ENCODE peak calls at places on chromosomes 6 and 20, in nine cellular contexts. One of them, this sample, is unnamed.

GRCh38 chr20:61387961-61388360 is 135.9 kb downstream of the CDH4 start:
- DNase-seq in transverse colon: no peak
- DNase-seq in brain microvascular endothelial cell: no peak
- DNase-seq in GM06990: no peak
- DNase-seq in bronchial epithelial cell: no peak
- DNase-seq in pancreas: no peak
- DNase-seq in cardiac fibroblast: no peak
- DNase-seq in Panc1: no peak
- DNase-seq in left lung: no peak
- DNase-seq in this sample: no peak

GRCh38 chr20:3436864-3437574 is 29.6 kb upstream of the DNAAF9 start:
- DNase-seq in transverse colon: no peak
- DNase-seq in brain microvascular endothelial cell: no peak
- DNase-seq in GM06990: no peak
- DNase-seq in bronchial epithelial cell: no peak
- DNase-seq in pancreas: no peak
- DNase-seq in cardiac fibroblast: no peak
- DNase-seq in Panc1: no peak
- DNase-seq in left lung: no peak
- DNase-seq in this sample: no peak

GRCh38 chr6:41731561-41732086 is 3.8 kb downstream of the TFEB start:
- DNase-seq in transverse colon: no peak
- DNase-seq in brain microvascular endothelial cell: no peak
- DNase-seq in GM06990: no peak
- DNase-seq in bronchial epithelial cell: peak
- DNase-seq in pancreas: no peak
- DNase-seq in cardiac fibroblast: no peak
- DNase-seq in Panc1: no peak
- DNase-seq in left lung: no peak
- DNase-seq in this sample: no peak

GRCh38 chr6:1609662-1610496 is at the start of gene FOXC1:
- DNase-seq in transverse colon: peak
- DNase-seq in brain microvascular endothelial cell: peak
- DNase-seq in GM06990: peak
- DNase-seq in bronchial epithelial cell: peak
- DNase-seq in pancreas: peak
- DNase-seq in cardiac fibroblast: peak
- DNase-seq in Panc1: peak
- DNase-seq in left lung: peak
- DNase-seq in this sample: peak

GRCh38 chr6:50716887-50717509 is 3.7 kb downstream of the TFAP2D start:
- DNase-seq in transverse colon: no peak
- DNase-seq in brain microvascular endothelial cell: no peak
- DNase-seq in GM06990: no peak
- DNase-seq in bronchial epithelial cell: no peak
- DNase-seq in pancreas: no peak
- DNase-seq in cardiac fibroblast: peak
- DNase-seq in Panc1: no peak
- DNase-seq in left lung: no peak
- DNase-seq in this sample: no peak

GRCh38 chr6:109411034-109411433 is 28.8 kb upstream of the CD164 start:
- DNase-seq in transverse colon: no peak
- DNase-seq in brain microvascular endothelial cell: no peak
- DNase-seq in GM06990: no peak
- DNase-seq in bronchial epithelial cell: peak
- DNase-seq in pancreas: no peak
- DNase-seq in cardiac fibroblast: no peak
- DNase-seq in Panc1: no peak
- DNase-seq in left lung: no peak
- DNase-seq in this sample: no peak

GRCh38 chr6:141482773-141483172 is 650.0 kb upstream of the GJE1 start:
- DNase-seq in transverse colon: no peak
- DNase-seq in brain microvascular endothelial cell: peak
- DNase-seq in GM06990: no peak
- DNase-seq in bronchial epithelial cell: no peak
- DNase-seq in pancreas: no peak
- DNase-seq in cardiac fibroblast: peak
- DNase-seq in Panc1: no peak
- DNase-seq in left lung: no peak
- DNase-seq in this sample: no peak

GRCh38 chr6:107154131-107154906 is 39.0 kb upstream of the BEND3 start:
- DNase-seq in transverse colon: peak
- DNase-seq in brain microvascular endothelial cell: no peak
- DNase-seq in GM06990: no peak
- DNase-seq in bronchial epithelial cell: no peak
- DNase-seq in pancreas: peak
- DNase-seq in cardiac fibroblast: no peak
- DNase-seq in Panc1: no peak
- DNase-seq in left lung: peak
- DNase-seq in this sample: no peak

DNA sequence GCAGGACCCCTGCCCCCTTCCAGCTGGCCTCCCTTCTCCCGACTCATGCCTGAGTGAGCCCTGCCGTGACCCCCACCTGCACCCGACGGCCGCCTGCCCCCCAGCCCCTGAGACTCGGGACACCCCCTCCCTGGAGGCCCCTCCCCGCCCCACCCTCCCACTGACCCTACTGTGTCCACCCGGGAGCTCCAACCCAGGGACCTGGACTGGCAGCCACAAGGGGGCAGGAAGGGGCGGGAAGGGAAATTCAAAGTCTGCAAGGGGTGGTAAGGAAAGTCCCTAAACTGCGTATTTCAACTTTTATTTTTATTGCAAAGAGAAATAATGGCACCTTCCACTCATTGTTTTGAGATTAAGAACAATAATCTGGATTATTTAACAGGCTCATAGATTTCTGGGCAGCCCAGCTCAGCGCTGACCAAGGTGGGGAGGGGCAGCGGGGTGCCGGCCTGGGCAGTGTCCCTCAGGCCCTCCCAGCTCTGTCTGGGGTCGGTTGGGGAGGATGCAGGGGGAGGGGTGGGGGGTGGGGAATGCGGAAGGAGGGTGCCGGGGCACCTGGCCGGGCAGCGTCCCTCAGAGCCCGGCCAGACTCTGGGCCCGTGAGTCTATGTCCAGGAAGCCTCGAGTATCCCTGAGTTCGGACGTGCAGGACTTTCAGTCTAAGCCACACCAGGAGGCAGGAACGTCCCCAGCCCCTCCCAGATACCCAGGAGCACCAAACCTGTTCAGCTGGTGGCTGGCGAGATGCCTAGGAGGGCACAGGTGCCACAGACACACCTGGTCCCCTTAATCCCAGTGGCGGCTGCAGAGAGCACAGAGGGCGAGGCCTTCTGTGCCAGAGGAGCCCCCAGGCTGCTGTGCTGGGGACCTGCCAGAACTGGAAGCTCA is 1.3 kb upstream of the PTK6 start:
- DNase-seq in transverse colon: peak
- DNase-seq in brain microvascular endothelial cell: no peak
- DNase-seq in GM06990: no peak
- DNase-seq in bronchial epithelial cell: peak
- DNase-seq in pancreas: peak
- DNase-seq in cardiac fibroblast: peak
- DNase-seq in Panc1: no peak
- DNase-seq in left lung: peak
- DNase-seq in this sample: no peak
- H3K4me3 ChIP-seq in transverse colon: peak
- H3K4me3 ChIP-seq in brain microvascular endothelial cell: peak
- H3K4me3 ChIP-seq in GM06990: peak
- H3K4me3 ChIP-seq in bronchial epithelial cell: no peak
- H3K4me3 ChIP-seq in pancreas: peak
- H3K4me3 ChIP-seq in cardiac fibroblast: peak
- H3K4me3 ChIP-seq in Panc1: peak
- H3K4me3 ChIP-seq in left lung: peak
- H3K4me3 ChIP-seq in this sample: peak

DNA sequence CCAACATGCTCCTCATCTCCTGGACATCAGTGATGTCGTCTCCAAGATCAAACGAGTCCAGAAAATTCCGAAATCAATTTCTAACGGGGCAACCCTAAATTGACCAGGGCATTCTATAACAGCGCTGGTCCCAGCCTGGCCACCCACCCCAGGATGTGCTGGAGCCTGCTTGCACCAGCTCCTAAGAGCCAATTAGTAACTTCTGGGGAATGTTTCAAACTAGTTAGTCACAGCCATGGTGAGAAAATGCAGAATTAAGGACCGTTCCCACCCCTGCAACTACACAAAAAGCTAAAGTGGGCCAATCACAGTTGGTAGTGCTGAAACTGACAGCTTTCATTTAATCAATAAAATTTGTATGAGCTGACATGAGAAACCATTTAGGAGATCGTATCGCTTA is 165.8 kb upstream of the AFDN start:
- DNase-seq in transverse colon: no peak
- DNase-seq in brain microvascular endothelial cell: no peak
- DNase-seq in GM06990: no peak
- DNase-seq in bronchial epithelial cell: peak
- DNase-seq in pancreas: no peak
- DNase-seq in cardiac fibroblast: no peak
- DNase-seq in Panc1: no peak
- DNase-seq in left lung: no peak
- DNase-seq in this sample: no peak
- H3K4me3 ChIP-seq in transverse colon: no peak
- H3K4me3 ChIP-seq in brain microvascular endothelial cell: no peak
- H3K4me3 ChIP-seq in GM06990: no peak
- H3K4me3 ChIP-seq in bronchial epithelial cell: no peak
- H3K4me3 ChIP-seq in pancreas: no peak
- H3K4me3 ChIP-seq in cardiac fibroblast: no peak
- H3K4me3 ChIP-seq in Panc1: no peak
- H3K4me3 ChIP-seq in left lung: no peak
- H3K4me3 ChIP-seq in this sample: no peak

DNA sequence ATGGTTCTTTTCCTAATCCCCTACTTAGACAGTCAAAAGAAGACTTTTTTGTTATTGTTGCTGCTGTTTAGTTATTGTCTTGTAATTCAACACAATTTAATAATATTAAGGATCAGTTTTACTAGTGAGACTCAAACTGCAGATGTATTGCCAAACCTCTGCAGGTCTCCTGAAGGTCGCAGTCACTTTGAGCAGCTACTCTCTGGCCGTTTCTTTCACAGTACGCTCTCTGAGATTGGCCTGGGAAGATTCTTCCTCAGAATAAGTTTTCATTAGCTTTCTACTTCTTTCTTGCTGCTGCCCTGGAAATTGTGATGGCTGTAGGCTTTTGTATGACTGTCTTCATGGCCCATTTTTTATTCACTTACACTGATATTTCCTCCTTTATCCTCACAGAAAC is 930.8 kb downstream of the QKI start:
- DNase-seq in transverse colon: no peak
- DNase-seq in brain microvascular endothelial cell: no peak
- DNase-seq in GM06990: no peak
- DNase-seq in bronchial epithelial cell: no peak
- DNase-seq in pancreas: no peak
- DNase-seq in cardiac fibroblast: no peak
- DNase-seq in Panc1: no peak
- DNase-seq in left lung: no peak
- DNase-seq in this sample: no peak
- H3K4me3 ChIP-seq in transverse colon: no peak
- H3K4me3 ChIP-seq in brain microvascular endothelial cell: no peak
- H3K4me3 ChIP-seq in GM06990: no peak
- H3K4me3 ChIP-seq in bronchial epithelial cell: no peak
- H3K4me3 ChIP-seq in pancreas: no peak
- H3K4me3 ChIP-seq in cardiac fibroblast: no peak
- H3K4me3 ChIP-seq in Panc1: no peak
- H3K4me3 ChIP-seq in left lung: no peak
- H3K4me3 ChIP-seq in this sample: no peak

DNA sequence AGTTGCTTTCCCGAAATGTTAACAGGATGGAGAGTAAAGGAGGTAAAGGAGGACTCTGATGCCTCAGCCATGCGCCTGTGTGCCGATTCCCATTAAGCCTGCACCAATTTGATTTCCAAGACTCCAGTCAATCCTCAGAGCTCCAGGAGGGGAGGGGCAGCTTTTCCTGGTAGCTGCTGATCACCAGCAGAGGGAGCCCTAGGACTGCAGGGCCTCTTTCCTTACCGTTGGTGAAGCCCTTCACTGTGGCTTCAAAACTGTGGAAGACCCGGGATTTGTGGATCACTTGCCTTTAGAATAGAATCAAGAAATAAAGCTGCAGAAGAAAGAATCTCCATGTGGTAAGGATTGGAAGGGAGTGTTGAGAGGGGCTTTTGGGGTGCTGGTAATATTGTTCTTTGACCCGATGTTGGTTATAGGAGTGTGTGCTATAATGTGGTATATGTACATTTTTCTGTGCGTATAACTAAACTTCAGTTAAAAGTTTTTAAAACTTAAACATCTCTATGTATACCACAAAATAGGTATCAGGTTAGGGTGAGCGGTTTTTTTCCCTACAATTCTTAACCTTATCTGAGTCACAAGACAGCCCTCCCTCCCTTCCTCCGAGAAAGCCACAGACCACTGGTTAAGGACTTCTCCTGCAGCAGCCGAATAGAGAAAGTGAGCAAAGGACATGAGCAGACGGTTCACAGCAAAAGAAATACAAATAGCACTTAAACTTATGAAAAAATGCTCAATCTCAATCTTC is 6.9 kb upstream of the OSER1 start:
- DNase-seq in transverse colon: peak
- DNase-seq in brain microvascular endothelial cell: peak
- DNase-seq in GM06990: no peak
- DNase-seq in bronchial epithelial cell: peak
- DNase-seq in pancreas: peak
- DNase-seq in cardiac fibroblast: peak
- DNase-seq in Panc1: no peak
- DNase-seq in left lung: peak
- DNase-seq in this sample: no peak
- H3K4me3 ChIP-seq in transverse colon: no peak
- H3K4me3 ChIP-seq in brain microvascular endothelial cell: no peak
- H3K4me3 ChIP-seq in GM06990: no peak
- H3K4me3 ChIP-seq in bronchial epithelial cell: no peak
- H3K4me3 ChIP-seq in pancreas: no peak
- H3K4me3 ChIP-seq in cardiac fibroblast: no peak
- H3K4me3 ChIP-seq in Panc1: no peak
- H3K4me3 ChIP-seq in left lung: no peak
- H3K4me3 ChIP-seq in this sample: no peak

DNA sequence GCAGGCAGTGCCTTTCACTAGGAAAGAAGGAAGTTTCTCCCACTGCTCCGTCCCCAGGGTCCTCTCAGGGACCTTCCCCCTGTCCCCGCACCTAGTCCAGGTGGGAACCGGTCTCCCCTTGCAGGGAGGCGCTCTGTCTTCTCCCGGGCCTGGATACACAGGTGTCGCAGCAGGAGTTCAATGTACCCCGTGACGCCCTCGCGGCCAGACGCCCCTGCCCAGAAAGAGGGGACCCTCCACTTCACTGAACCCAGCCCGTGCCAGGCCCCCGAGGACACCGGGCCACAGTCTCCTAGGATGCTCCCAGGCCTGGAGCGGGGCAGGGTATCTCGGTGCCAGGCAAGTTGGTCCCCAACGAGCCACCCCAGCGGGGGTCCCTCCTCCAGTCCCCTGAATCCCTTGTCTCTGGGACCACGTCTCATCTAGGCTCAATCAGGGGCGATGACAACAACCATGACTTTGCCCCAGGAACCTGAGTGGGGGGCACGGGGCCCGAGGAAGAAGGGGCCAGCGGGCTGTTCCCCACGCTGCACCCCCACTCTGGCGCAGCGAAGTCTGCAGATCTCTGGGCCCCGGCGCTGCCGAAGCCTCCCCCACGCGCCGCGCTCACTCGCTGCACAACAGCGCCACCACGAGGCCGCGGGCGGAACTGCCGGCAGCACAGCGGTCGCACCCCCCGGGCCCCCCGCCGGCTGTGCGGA is 103.0 kb downstream of the EDN3 start:
- DNase-seq in transverse colon: peak
- DNase-seq in brain microvascular endothelial cell: peak
- DNase-seq in GM06990: peak
- DNase-seq in bronchial epithelial cell: no peak
- DNase-seq in pancreas: peak
- DNase-seq in cardiac fibroblast: no peak
- DNase-seq in Panc1: no peak
- DNase-seq in left lung: peak
- DNase-seq in this sample: no peak
- H3K4me3 ChIP-seq in transverse colon: no peak
- H3K4me3 ChIP-seq in brain microvascular endothelial cell: no peak
- H3K4me3 ChIP-seq in GM06990: no peak
- H3K4me3 ChIP-seq in bronchial epithelial cell: no peak
- H3K4me3 ChIP-seq in pancreas: peak
- H3K4me3 ChIP-seq in cardiac fibroblast: no peak
- H3K4me3 ChIP-seq in Panc1: no peak
- H3K4me3 ChIP-seq in left lung: no peak
- H3K4me3 ChIP-seq in this sample: peak

This sample was measured in skeletal muscle cell.